ENCODE peak calls at places on chromosomes 3 and 15, in seven cellular contexts. V, M, R, N, Z, T and U are unnamed samples.

GRCh38 chr3:31968391-31968926 is 12.6 kb downstream of the OSBPL10 start:
- DNase-seq in V (no peak), M (peak; percentile 77), R (peak; percentile 76), N (no peak), Z (no peak), T (no peak), U (no peak)

GRCh38 chr3:186477876-186478275 is 66.3 kb downstream of the CRYGS start:
- DNase-seq in V (no peak), M (no peak), R (no peak), N (no peak), Z (no peak), T (no peak), U (no peak)

GRCh38 chr15:41961803-41962202 is 10.6 kb downstream of the EHD4 start:
- DNase-seq in V (no peak), M (no peak), R (no peak), N (no peak), Z (no peak), T (no peak), U (no peak)

GRCh38 chr3:124650798-124651197 is 79.5 kb upstream of the UMPS start:
- DNase-seq in V (no peak), M (no peak), R (no peak), N (no peak), Z (no peak), T (peak; percentile 16), U (no peak)

GRCh38 chr15:60575995-60576394 is 97.1 kb upstream of the ICE2 start:
- DNase-seq in V (no peak), M (peak; percentile 58), R (peak; percentile 41), N (no peak), Z (no peak), T (peak; percentile 32), U (no peak)

GRCh38 chr3:173586176-173586575 is 188.6 kb downstream of the NLGN1 start:
- DNase-seq in V (no peak), M (peak; percentile 21), R (no peak), N (no peak), Z (no peak), T (no peak), U (no peak)

GRCh38 chr3:50648944-50649343 is 25.8 kb upstream of the DOCK3 start:
- DNase-seq in V (no peak), M (no peak), R (no peak), N (no peak), Z (no peak), T (no peak), U (no peak)

GRCh38 chr3:124297062-124297980 is 305.4 kb upstream of the ROPN1 start:
- DNase-seq in V (no peak), M (no peak), R (no peak), N (no peak), Z (no peak), T (no peak), U (no peak)

GRCh38 chr3:51099794-51100542 is 285.1 kb upstream of the MANF start:
- DNase-seq in V (peak; percentile 64), M (peak; percentile 47), R (peak; percentile 62), N (no peak), Z (no peak), T (peak; percentile 71), U (no peak)

GRCh38 chr15:62110000-62110851 is 43.4 kb downstream of the C2CD4A start:
- DNase-seq in V (no peak), M (peak; percentile 62), R (peak; percentile 54), N (no peak), Z (no peak), T (no peak), U (peak; percentile 40)

GRCh38 chr15:65085990-65086679 is 9.6 kb downstream of the KBTBD13 start:
- DNase-seq in V (peak; percentile 82), M (peak; percentile 16), R (no peak), N (no peak), Z (no peak), T (peak; percentile 71), U (no peak)

GRCh38 chr15:50261979-50262378 is 3.5 kb downstream of the HDC start:
- DNase-seq in V (no peak), M (no peak), R (no peak), N (no peak), Z (no peak), T (no peak), U (no peak)

GRCh38 chr3:140198242-140198641 is 263.3 kb downstream of the CLSTN2 start:
- DNase-seq in V (no peak), M (no peak), R (no peak), N (peak; percentile 16), Z (peak; percentile 69), T (no peak), U (no peak)

GRCh38 chr3:112395166-112395894 is 62.4 kb downstream of the CD200 start:
- DNase-seq in V (no peak), M (peak; percentile 69), R (peak; percentile 53), N (no peak), Z (no peak), T (no peak), U (no peak)

GRCh38 chr3:7695067-7695466 is 806.6 kb upstream of the LMCD1 start:
- DNase-seq in V (no peak), M (no peak), R (no peak), N (no peak), Z (no peak), T (no peak), U (no peak)

GRCh38 chr15:56149071-56149470 is 94.6 kb downstream of the RFX7 start:
- DNase-seq in V (no peak), M (peak; percentile 33), R (peak; percentile 43), N (no peak), Z (no peak), T (no peak), U (no peak)

GRCh38 chr3:29168686-29169085 is 112.2 kb upstream of the RBMS3 start:
- DNase-seq in V (no peak), M (no peak), R (no peak), N (no peak), Z (no peak), T (no peak), U (no peak)

GRCh38 chr15:78910836-78911235 is 34.0 kb downstream of the CTSH start:
- DNase-seq in V (no peak), M (no peak), R (no peak), N (no peak), Z (no peak), T (no peak), U (no peak)

GRCh38 chr3:126459111-126459762 is 16.5 kb downstream of the ZXDC start:
- DNase-seq in V (no peak), M (no peak), R (no peak), N (no peak), Z (no peak), T (no peak), U (no peak)

GRCh38 chr3:47850062-47850802 is 47.3 kb downstream of the DHX30 start:
- DNase-seq in V (no peak), M (peak; percentile 49), R (peak; percentile 55), N (no peak), Z (no peak), T (peak; percentile 41), U (no peak)

GRCh38 chr15:80404057-80404718 is at the start of gene ARNT2:
- DNase-seq in V (peak; percentile 51), M (peak; percentile 25), R (no peak), N (no peak), Z (peak; percentile 62), T (peak; percentile 84), U (no peak)

GRCh38 chr15:29822685-29823459 is 604 bp upstream of the TJP1 start:
- DNase-seq in V (no peak), M (peak; percentile 83), R (peak; percentile 73), N (peak; percentile 79), Z (no peak), T (peak; percentile 31), U (no peak)

GRCh38 chr15:101332061-101332467 is 37.0 kb upstream of the SNRPA1 start:
- DNase-seq in V (no peak), M (no peak), R (no peak), N (no peak), Z (no peak), T (no peak), U (no peak)

GRCh38 chr15:78195735-78196201 is 38.6 kb downstream of the ACSBG1 start:
- DNase-seq in V (peak; percentile 65), M (no peak), R (no peak), N (no peak), Z (no peak), T (peak; percentile 47), U (no peak)

GRCh38 chr15:61839541-61839940 is 220.7 kb downstream of the VPS13C start:
- DNase-seq in V (no peak), M (peak; percentile 20), R (peak; percentile 31), N (no peak), Z (no peak), T (no peak), U (no peak)

GRCh38 chr3:60030982-60031381 is 981.2 kb upstream of the CFAP20DC start:
- DNase-seq in V (no peak), M (no peak), R (no peak), N (no peak), Z (no peak), T (no peak), U (no peak)

GRCh38 chr3:14522129-14522691 is 17.9 kb downstream of the GRIP2 start:
- DNase-seq in V (peak; percentile 20), M (no peak), R (no peak), N (no peak), Z (no peak), T (no peak), U (no peak)
- H3K27ac ChIP-seq in V (no peak overlapping the region), M (no peak overlapping the region), R (no peak overlapping the region), N (no peak overlapping the region), Z (no peak overlapping the region), T (no peak overlapping the region), U (no peak overlapping the region)

GRCh38 chr3:30308131-30308530 is 298.3 kb upstream of the TGFBR2 start:
- DNase-seq in V (no peak), M (peak; percentile 50), R (peak; percentile 81), N (no peak), Z (no peak), T (no peak), U (no peak)
- H3K27ac ChIP-seq in V (no peak overlapping the region), M (no peak overlapping the region), R (no peak overlapping the region), N (no peak overlapping the region), Z (no peak overlapping the region), T (no peak overlapping the region), U (peak overlapping the region; percentile 40)

DNA sequence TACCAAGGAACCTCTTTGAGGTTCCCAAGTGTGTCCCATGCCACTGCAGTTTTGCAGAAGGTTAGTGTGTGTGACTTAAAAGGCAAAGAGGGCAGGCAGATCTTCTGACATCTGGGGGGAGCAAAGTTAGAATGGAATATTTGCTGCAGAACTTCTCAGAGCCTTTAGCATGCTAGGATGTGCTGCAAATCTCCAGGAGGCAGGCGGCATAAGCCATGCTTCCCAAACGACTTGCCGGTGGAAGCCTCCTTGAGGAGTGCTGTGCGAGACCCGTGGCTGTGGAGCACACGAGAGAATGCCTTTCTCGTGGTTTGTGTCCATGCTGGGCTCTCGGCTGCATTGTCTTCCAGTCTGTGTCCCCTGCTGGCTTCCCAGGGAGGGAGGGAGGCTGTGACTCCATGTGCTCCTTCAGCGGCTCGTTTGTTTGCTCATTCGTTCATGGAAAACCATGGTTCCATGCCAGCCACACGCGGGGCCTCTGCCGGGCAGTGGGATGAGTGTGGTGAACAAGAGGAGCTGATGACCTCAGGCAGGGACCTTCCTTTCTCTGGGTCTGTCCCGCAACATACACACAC is 13.8 kb downstream of the HDAC11 start:
- DNase-seq in V (no peak), M (no peak), R (no peak), N (no peak), Z (peak; percentile 53), T (no peak), U (no peak)
- H3K27ac ChIP-seq in V (no peak overlapping the region), M (no peak overlapping the region), R (no peak overlapping the region), N (peak overlapping the region; percentile 92), Z (peak overlapping the region; percentile 89), T (no peak overlapping the region), U (no peak overlapping the region)

GRCh38 chr3:105367063-105367405 is 325 bp downstream of the ALCAM start:
- DNase-seq in V (peak; percentile 35), M (no peak), R (no peak), N (no peak), Z (no peak), T (peak; percentile 51), U (no peak)
- H3K27ac ChIP-seq in V (no peak overlapping the region), M (peak overlapping the region; percentile 83), R (peak overlapping the region; percentile 85), N (peak overlapping the region; percentile 96), Z (peak overlapping the region; percentile 96), T (no peak overlapping the region), U (peak overlapping the region; percentile 97)